ENCODE peak calls at places on chromosomes 11 and 22, in eight cellular contexts. G is lower leg skin, U is EH, K is adrenal gland, I is HFFc6, V is Caco-2, R is HT-29, P is HEK293T. W is an unnamed sample.

GRCh38 chr11:62433553-62434301 is 14.9 kb downstream of the SCGB1A1 start:
- DNase-seq in G (no peak), U (no peak), K (peak; percentile 16), I (no peak), V (no peak), R (no peak), P (no peak), W (no peak)

GRCh38 chr11:28245131-28245530 is 136.9 kb downstream of the METTL15 start:
- DNase-seq in G (no peak), U (peak; percentile 65), K (no peak), I (no peak), V (no peak), R (no peak), P (no peak), W (no peak)

GRCh38 chr11:11895672-11896071 is 53.9 kb downstream of the USP47 start:
- DNase-seq in G (no peak), U (peak; percentile 25), K (no peak), I (peak; percentile 31), V (no peak), R (peak; percentile 22), P (no peak), W (no peak)

GRCh38 chr11:21811572-21811971 is 381.3 kb upstream of the ANO5 start:
- DNase-seq in G (no peak), U (no peak), K (no peak), I (no peak), V (no peak), R (peak; percentile 18), P (no peak), W (no peak)

GRCh38 chr11:74319139-74319538 is 7.7 kb upstream of the P4HA3 start:
- DNase-seq in G (no peak), U (peak; percentile 94), K (peak; percentile 39), I (peak; percentile 93), V (no peak), R (no peak), P (no peak), W (peak; percentile 59)

GRCh38 chr11:103358251-103358650 is 249.0 kb downstream of the DYNC2H1 start:
- DNase-seq in G (no peak), U (peak; percentile 68), K (no peak), I (peak; percentile 42), V (peak; percentile 20), R (no peak), P (no peak), W (no peak)

GRCh38 chr11:119878990-119879389 is 150.0 kb upstream of the NECTIN1 start:
- DNase-seq in G (no peak), U (no peak), K (no peak), I (no peak), V (no peak), R (no peak), P (no peak), W (no peak)

GRCh38 chr11:35343033-35343598 is 76.2 kb downstream of the SLC1A2 start:
- DNase-seq in G (no peak), U (no peak), K (no peak), I (no peak), V (no peak), R (no peak), P (no peak), W (no peak)

GRCh38 chr11:45537617-45538016 is 127.8 kb downstream of the CHST1 start:
- DNase-seq in G (no peak), U (peak; percentile 16), K (no peak), I (no peak), V (no peak), R (no peak), P (no peak), W (peak; percentile 12)

GRCh38 chr11:119993732-119994131 is 144.2 kb downstream of the TRIM29 start:
- DNase-seq in G (peak; percentile 88), U (no peak), K (no peak), I (no peak), V (no peak), R (peak; percentile 46), P (no peak), W (peak; percentile 51)

GRCh38 chr11:19472679-19473078 is 231.9 kb upstream of the E2F8 start:
- DNase-seq in G (no peak), U (peak; percentile 6), K (no peak), I (no peak), V (no peak), R (no peak), P (no peak), W (no peak)

GRCh38 chr11:63762662-63763505 is 5.7 kb downstream of the ZFTA start:
- DNase-seq in G (peak; percentile 87), U (no peak), K (peak; percentile 68), I (no peak), V (no peak), R (peak; percentile 80), P (no peak), W (no peak)

GRCh38 chr22:45987462-45987861 is 10.5 kb upstream of the WNT7B start:
- DNase-seq in G (no peak), U (no peak), K (no peak), I (no peak), V (no peak), R (no peak), P (no peak), W (no peak)

GRCh38 chr11:1570001-1570453 is 2.0 kb downstream of the DUSP8 start:
- DNase-seq in G (peak; percentile 84), U (no peak), K (no peak), I (no peak), V (no peak), R (no peak), P (no peak), W (no peak)

GRCh38 chr11:12189543-12190235 is 79.3 kb downstream of the MICAL2 start:
- DNase-seq in G (peak; percentile 86), U (no peak), K (no peak), I (no peak), V (no peak), R (no peak), P (no peak), W (peak; percentile 98)

GRCh38 chr22:49626361-49627216 is 201.1 kb downstream of the BRD1 start:
- DNase-seq in G (no peak), U (no peak), K (no peak), I (no peak), V (no peak), R (no peak), P (no peak), W (no peak)